ENCODE peak calls at places on chromosomes 12 and 14, in five cellular contexts. X, Y, M, V and R are unnamed samples.
A peak's percentile ranks its signal among the peaks of the same experiment; 100 is the strongest.

GRCh38 chr12:16636435-16637055 is 30.6 kb upstream of the LMO3 start:
- DNase-seq in X (peak; percentile 69), Y (no peak), M (no peak), V (no peak), R (no peak)

GRCh38 chr14:63666326-63666725 is 24.7 kb upstream of the WDR89 start:
- DNase-seq in X (no peak), Y (no peak), M (no peak), V (no peak), R (no peak)

GRCh38 chr14:81400202-81400678 is at the start of gene STON2:
- DNase-seq in X (no peak), Y (no peak), M (no peak), V (peak; percentile 98), R (peak; percentile 9)

GRCh38 chr14:68373847-68374582 is 418.9 kb downstream of the ZFP36L1 start:
- DNase-seq in X (peak; percentile 58), Y (no peak), M (no peak), V (no peak), R (no peak)

GRCh38 chr12:1325666-1326065 is 268.7 kb downstream of the FBXL14 start:
- DNase-seq in X (no peak), Y (no peak), M (no peak), V (peak; percentile 64), R (no peak)

GRCh38 chr12:29334911-29335310 is 46.1 kb downstream of the ERGIC2 start:
- DNase-seq in X (no peak), Y (no peak), M (no peak), V (no peak), R (no peak)

GRCh38 chr12:69570545-69571399 is 14.5 kb upstream of the CCT2 start:
- DNase-seq in X (peak; percentile 75), Y (no peak), M (peak; percentile 43), V (peak; percentile 83), R (peak; percentile 64)

GRCh38 chr12:92290016-92290685 is 144.5 kb upstream of the BTG1 start:
- DNase-seq in X (no peak), Y (no peak), M (no peak), V (peak; percentile 81), R (peak; percentile 67)

DNA sequence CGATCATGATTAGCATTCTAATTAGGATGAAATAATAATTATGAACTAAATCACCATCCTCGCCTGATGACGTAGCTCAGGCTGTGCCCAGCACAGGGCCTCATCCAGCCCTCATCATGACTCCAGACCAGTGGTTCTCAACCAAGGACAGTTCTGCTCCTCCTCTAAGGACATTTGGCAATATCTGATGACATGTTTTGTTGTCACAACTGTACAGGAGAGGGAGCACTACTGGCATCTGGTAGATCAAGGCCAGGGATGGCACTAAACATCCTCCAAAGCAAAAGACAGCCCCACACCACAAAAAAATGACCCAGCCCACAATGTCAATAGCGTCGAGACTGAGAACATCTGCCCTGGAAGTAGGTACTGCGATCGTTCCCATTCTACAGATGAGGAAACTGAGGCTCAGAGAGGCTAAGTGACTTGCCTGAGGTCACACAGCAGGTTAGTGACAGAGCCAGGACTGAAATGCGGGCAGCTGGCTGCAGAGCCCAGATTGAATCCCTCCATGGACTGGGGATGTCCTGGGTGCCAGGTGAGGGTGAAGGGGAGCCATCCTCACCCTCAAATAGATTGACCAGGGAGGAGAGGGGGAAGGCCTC is 15.5 kb downstream of the TRPV4 start:
- DNase-seq in X (no peak), Y (no peak), M (no peak), V (no peak), R (no peak)
- TF ChIP-seq CTCF in X (no peak), Y (no peak), M (no peak), V (no peak), R (no peak)

GRCh38 chr14:22849212-22849819 is 12.9 kb downstream of the MMP14 start:
- DNase-seq in X (no peak), Y (peak; percentile 93), M (peak; percentile 85), V (no peak), R (peak; percentile 20)

GRCh38 chr14:22845821-22846625 is 9.6 kb downstream of the MMP14 start:
- DNase-seq in X (no peak), Y (peak; percentile 69), M (no peak), V (no peak), R (no peak)

GRCh38 chr14:22846811-22847307 is 10.5 kb downstream of the MMP14 start:
- DNase-seq in X (no peak), Y (no peak), M (no peak), V (no peak), R (no peak)

GRCh38 chr14:22848391-22849164 is 12.2 kb downstream of the MMP14 start:
- DNase-seq in X (no peak), Y (peak; percentile 96), M (peak; percentile 91), V (no peak), R (peak; percentile 61)

GRCh38 chr14:22847661-22848341 is 11.4 kb downstream of the MMP14 start:
- DNase-seq in X (no peak), Y (no peak), M (no peak), V (no peak), R (peak; percentile 38)
- H3K27ac ChIP-seq in X (no peak overlapping the region), Y (peak overlapping the region; percentile 97), M (peak overlapping the region; percentile 100), V (peak overlapping the region; percentile 58), R (peak overlapping the region; percentile 78)

DNA sequence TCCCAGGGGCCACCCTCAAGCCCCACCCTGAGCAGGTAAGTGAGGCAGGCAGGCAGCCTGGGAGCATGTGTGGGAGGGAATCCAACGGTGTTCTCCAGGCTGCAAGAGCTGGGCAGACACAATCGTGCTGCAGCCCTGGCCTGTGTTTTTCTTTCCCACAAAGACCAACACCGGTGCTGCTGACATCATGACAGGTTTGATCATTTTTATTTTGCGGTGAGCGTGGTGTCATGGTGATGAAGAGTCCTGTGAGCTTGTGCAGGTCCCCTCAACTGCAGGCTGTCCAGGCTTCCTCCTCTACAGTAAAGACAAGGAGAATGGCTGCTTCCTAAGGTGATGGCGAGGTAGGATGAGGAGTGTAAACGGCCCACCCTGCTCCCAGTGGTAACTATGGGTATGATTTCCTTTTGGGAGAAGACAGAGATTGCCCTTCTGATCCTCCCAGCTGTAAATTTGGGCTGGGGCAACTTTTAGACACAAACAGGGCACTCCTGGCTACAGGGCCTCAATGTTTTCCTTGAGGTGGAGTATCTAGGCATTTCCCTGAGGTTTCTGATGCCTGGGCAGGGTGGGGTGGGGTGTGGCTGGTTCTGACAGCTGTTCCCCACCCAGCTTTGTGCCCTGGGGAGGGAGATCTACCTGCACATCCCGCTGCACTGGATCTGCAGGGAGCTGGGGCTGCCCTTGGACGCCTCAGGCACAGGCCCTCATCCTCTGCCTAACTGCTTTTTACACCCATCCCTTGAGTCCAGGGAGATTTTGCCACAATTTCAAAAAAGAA is 109.1 kb downstream of the VCPKMT start:
- DNase-seq in X (peak; percentile 24), Y (no peak), M (no peak), V (peak; percentile 80), R (no peak)
- TF ChIP-seq CTCF in X (peak; percentile 28), Y (no peak), M (no peak), V (peak; percentile 50), R (no peak)

GRCh38 chr12:72468505-72468904 is 196.3 kb downstream of the TRHDE start:
- DNase-seq in X (no peak), Y (no peak), M (no peak), V (no peak), R (no peak)
- H3K27ac ChIP-seq in X (no peak overlapping the region), Y (no peak overlapping the region), M (no peak overlapping the region), V (no peak overlapping the region), R (no peak overlapping the region)